ENCODE peak calls at places on chromosome 3, in six cellular contexts. B, T, O, F, G and W are unnamed samples.

GRCh38 chr3:191135175-191135574 is 63.9 kb upstream of the OSTN start:
- DNase-seq in O (no peak), F (no peak), G (no peak), B (no peak), T (no peak), W (no peak)

GRCh38 chr3:61445924-61446323 is 115.4 kb upstream of the PTPRG start:
- DNase-seq in G (no peak), T (no peak), B (no peak), O (no peak), F (no peak), W (no peak)

GRCh38 chr3:138348950-138349739 is 766 bp downstream of the MRAS start:
- DNase-seq in T (peak), O (no peak), B (peak), F (peak), G (no peak), W (peak)

GRCh38 chr3:14605070-14605469 is 46.5 kb upstream of the CCDC174 start:
- DNase-seq in B (no peak), G (no peak), F (no peak), T (peak), O (no peak), W (no peak)

GRCh38 chr3:150253622-150254021 is 154.5 kb upstream of the TSC22D2 start:
- DNase-seq in G (no peak), T (no peak), F (no peak), B (peak), O (no peak), W (no peak)

GRCh38 chr3:69161587-69162196 is 39.3 kb upstream of the LMOD3 start:
- DNase-seq in B (peak), O (peak), F (no peak), G (no peak), T (peak), W (peak)

GRCh38 chr3:112136959-112137693 is 4.1 kb upstream of the GCSAM start:
- DNase-seq in O (peak), T (peak), B (peak), F (peak), G (peak), W (peak)

GRCh38 chr3:196093271-196094111 is 11.6 kb upstream of the TFRC start:
- DNase-seq in T (peak), B (peak), F (no peak), G (no peak), O (no peak), W (no peak)

GRCh38 chr3:46353090-46353489 is 821 bp upstream of the CCR2 start:
- DNase-seq in F (no peak), G (no peak), B (no peak), T (no peak), O (no peak), W (no peak)

GRCh38 chr3:14425574-14426304 is 23.3 kb downstream of the SLC6A6 start:
- DNase-seq in G (no peak), O (no peak), B (no peak), T (no peak), F (no peak), W (peak)

GRCh38 chr3:183180105-183180763 is 17.7 kb upstream of the LAMP3 start:
- DNase-seq in O (peak), B (no peak), T (no peak), G (no peak), F (no peak), W (no peak)

DNA sequence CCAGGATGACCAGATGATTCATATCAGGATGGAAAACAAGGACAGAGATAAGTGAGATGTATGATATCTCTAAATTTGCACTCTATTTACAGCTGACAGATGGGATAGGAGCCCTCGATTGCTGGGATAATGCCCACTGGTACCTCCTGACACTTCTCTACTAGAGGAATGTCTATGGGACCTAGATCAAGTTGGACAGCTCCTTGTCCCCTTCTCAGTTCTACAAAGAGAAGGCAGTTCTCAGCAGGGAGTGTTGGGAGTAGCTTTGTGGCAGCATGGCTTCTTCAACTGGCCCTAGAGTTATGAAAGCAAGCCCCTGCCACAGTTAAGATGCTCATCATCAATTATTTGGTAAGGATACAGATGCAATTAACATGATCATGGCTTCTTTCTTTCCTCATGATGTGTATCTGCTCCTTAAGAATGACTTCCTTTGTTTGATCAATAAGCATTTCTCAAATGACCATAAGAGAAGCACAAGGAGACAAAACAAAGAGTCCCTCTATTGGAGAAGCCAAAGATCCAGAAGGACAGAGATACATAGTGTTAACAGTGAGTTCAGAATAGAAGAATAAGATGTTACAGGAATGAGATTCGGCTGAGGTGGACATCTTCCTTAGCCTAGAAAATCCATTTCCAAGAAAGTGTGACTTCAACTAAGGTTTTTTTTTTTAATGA is 481.3 kb downstream of the NAALADL2 start:
- DNase-seq in F (no peak), B (no peak), O (no peak), G (no peak), T (no peak), W (no peak)
- H4K91ac ChIP-seq in F (no peak), B (no peak), O (no peak), G (no peak), T (peak), W (no peak)

GRCh38 chr3:166114448-166114847 is 277.2 kb upstream of the BCHE start:
- DNase-seq in G (no peak), O (no peak), T (no peak), B (no peak), F (no peak), W (no peak)
- H4K91ac ChIP-seq in G (no peak), O (no peak), T (no peak), B (no peak), F (no peak), W (no peak)

GRCh38 chr3:59817511-59817910 is 767.7 kb upstream of the CFAP20DC start:
- DNase-seq in F (no peak), B (peak), G (no peak), O (no peak), T (no peak), W (no peak)

GRCh38 chr3:59821274-59821673 is 771.4 kb upstream of the CFAP20DC start:
- DNase-seq in B (no peak), G (no peak), F (no peak), T (no peak), O (no peak), W (no peak)

GRCh38 chr3:59816312-59816711 is 766.5 kb upstream of the CFAP20DC start:
- DNase-seq in T (no peak), F (no peak), B (no peak), G (no peak), O (no peak), W (no peak)

GRCh38 chr3:59820352-59820934 is 770.6 kb upstream of the CFAP20DC start:
- DNase-seq in G (no peak), O (no peak), B (peak), F (no peak), T (peak), W (no peak)

GRCh38 chr3:59818033-59818936 is 768.5 kb upstream of the CFAP20DC start:
- DNase-seq in B (peak), F (no peak), O (no peak), T (peak), G (no peak), W (peak)
- H4K91ac ChIP-seq in B (peak), F (no peak), O (peak), T (peak), G (no peak), W (no peak)

DNA sequence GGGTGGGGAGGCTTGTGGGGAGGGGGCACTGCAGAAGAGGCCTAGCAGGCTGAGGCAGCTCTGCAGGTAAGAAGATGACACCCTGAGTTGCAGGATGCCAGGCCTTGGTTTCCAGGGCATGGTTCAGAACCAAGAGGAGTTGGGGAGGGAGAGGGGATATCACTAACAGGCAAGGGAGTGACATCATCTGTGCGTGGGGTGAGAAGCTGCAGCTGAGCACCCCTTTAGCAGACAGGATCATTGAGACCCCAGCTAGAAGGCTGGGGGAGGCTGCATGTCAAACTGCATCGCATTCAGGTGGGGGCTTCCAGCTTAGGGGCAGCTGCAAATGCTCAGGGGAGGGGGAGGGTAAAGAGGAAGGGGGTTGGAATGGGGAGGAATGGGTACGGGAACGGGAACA is 23.0 kb downstream of the CACNA2D2 start:
- DNase-seq in T (no peak), B (no peak), G (no peak), F (no peak), O (no peak), W (no peak)
- H4K91ac ChIP-seq in T (no peak), B (no peak), G (no peak), F (no peak), O (no peak), W (no peak)

GRCh38 chr3:147937891-147938290 is 528.7 kb downstream of the ZIC1 start:
- DNase-seq in O (no peak), F (no peak), G (no peak), T (no peak), B (no peak), W (no peak)
- H4K91ac ChIP-seq in O (no peak), F (no peak), G (no peak), T (no peak), B (no peak), W (no peak)

GRCh38 chr3:165768680-165769079 is 68.5 kb downstream of the BCHE start:
- DNase-seq in F (no peak), O (no peak), T (no peak), G (no peak), B (no peak), W (no peak)

GRCh38 chr3:165775824-165776223 is 61.4 kb downstream of the BCHE start:
- DNase-seq in T (no peak), B (no peak), O (no peak), F (no peak), G (no peak), W (no peak)

GRCh38 chr3:165770781-165771180 is 66.4 kb downstream of the BCHE start:
- DNase-seq in T (no peak), O (no peak), B (peak), G (no peak), F (no peak), W (no peak)
- H4K91ac ChIP-seq in T (no peak), O (no peak), B (no peak), G (no peak), F (no peak), W (no peak)

DNA sequence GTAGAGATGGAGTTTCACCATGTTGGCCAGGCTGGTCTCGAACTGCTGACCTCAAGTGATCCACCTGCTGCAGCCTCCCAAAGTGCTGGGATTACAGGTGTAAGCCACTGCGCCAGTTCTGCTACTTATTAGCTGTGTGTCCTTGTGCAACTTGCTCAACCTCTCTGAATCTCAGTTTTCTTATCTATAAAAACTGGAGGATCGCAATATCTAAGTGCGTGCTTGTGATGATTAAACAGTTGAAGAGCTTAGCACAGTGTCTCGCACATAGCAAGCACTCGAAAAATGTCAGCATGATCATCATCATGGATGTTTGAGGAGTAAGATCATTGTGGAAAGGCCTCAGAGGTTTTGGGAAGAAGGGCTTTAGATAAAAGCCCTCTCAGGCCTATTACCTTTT is 10.8 kb downstream of the CLCN2 start:
- DNase-seq in B (no peak), G (no peak), T (no peak), F (no peak), O (no peak), W (peak)
- H4K91ac ChIP-seq in B (no peak), G (no peak), T (no peak), F (no peak), O (no peak), W (no peak)